ENCODE peak calls at places on chromosomes 3 and 15, in ten cellular contexts. A, H, W, U, C, T, D, L, V and G are unnamed samples.

GRCh38 chr3:12155833-12156232 is 2.9 kb downstream of the TIMP4 start:
- DNase-seq in W (no peak), L (no peak), U (no peak), T (no peak), A (peak), H (peak), V (no peak), C (peak), D (no peak), G (no peak)

GRCh38 chr15:74535388-74536084 is 5.5 kb upstream of the ARID3B start:
- DNase-seq in V (no peak), L (no peak), C (peak), A (no peak), D (no peak), U (no peak), H (no peak), W (no peak), T (no peak), G (no peak)

GRCh38 chr15:83219026-83219425 is 11.4 kb upstream of the HDGFL3 start:
- DNase-seq in U (no peak), V (no peak), C (no peak), H (peak), T (no peak), W (no peak), A (no peak), D (no peak), L (no peak), G (no peak)

GRCh38 chr3:30847589-30847988 is 46.9 kb downstream of the GADL1 start:
- DNase-seq in V (no peak), U (no peak), C (no peak), A (no peak), T (no peak), H (peak), W (no peak), L (no peak), D (no peak), G (no peak)

GRCh38 chr3:57059416-57059815 is 1.0 kb upstream of the SPATA12 start:
- DNase-seq in U (no peak), C (no peak), H (no peak), D (no peak), L (no peak), T (no peak), V (no peak), A (no peak), W (no peak), G (no peak)

GRCh38 chr3:36957862-36958686 is 13.2 kb upstream of the TRANK1 start:
- DNase-seq in C (peak), V (no peak), D (no peak), H (peak), W (no peak), T (no peak), L (no peak), U (no peak), A (no peak), G (no peak)

GRCh38 chr15:74307827-74308642 is 59.4 kb downstream of the CYP11A1 start:
- DNase-seq in L (peak), T (peak), H (peak), A (peak), V (peak), U (peak), D (no peak), C (no peak), W (peak), G (peak)

GRCh38 chr3:128337305-128337704 is 129.4 kb downstream of the DNAJB8 start:
- DNase-seq in H (no peak), V (peak), L (no peak), T (no peak), A (no peak), D (no peak), W (no peak), U (no peak), C (no peak), G (no peak)

GRCh38 chr3:187012609-187013051 is 82.3 kb downstream of the ST6GAL1 start:
- DNase-seq in T (peak), A (no peak), H (no peak), D (no peak), U (peak), L (no peak), W (no peak), V (peak), C (no peak), G (no peak)

GRCh38 chr15:90637693-90638092 is 79.5 kb upstream of the BLM start:
- DNase-seq in T (no peak), U (no peak), H (no peak), V (peak), L (no peak), D (no peak), A (no peak), W (peak), C (no peak), G (no peak)

GRCh38 chr3:49030331-49030730 is 1.1 kb upstream of the IMPDH2 start:
- DNase-seq in W (no peak), D (no peak), L (no peak), H (no peak), U (no peak), C (no peak), T (no peak), V (no peak), A (no peak), G (no peak)

GRCh38 chr3:49029563-49029884 is 326 bp upstream of the IMPDH2 start:
- DNase-seq in H (no peak), T (no peak), V (no peak), C (no peak), L (no peak), A (no peak), D (no peak), W (no peak), U (no peak), G (no peak)

GRCh38 chr3:49028298-49028672 is 913 bp downstream of the IMPDH2 start:
- DNase-seq in W (no peak), A (no peak), T (no peak), H (no peak), V (no peak), D (no peak), U (no peak), L (no peak), C (no peak), G (no peak)

GRCh38 chr3:49027634-49028033 is 1.6 kb downstream of the IMPDH2 start:
- DNase-seq in U (no peak), T (no peak), D (no peak), W (no peak), C (no peak), H (no peak), V (no peak), L (no peak), A (no peak), G (no peak)

GRCh38 chr3:49028673-49029562 is at the start of gene IMPDH2:
- DNase-seq in L (peak), T (peak), D (peak), H (peak), C (peak), V (peak), A (peak), W (peak), U (peak), G (peak)
- TF ChIP-seq CTCF in L (no peak), T (no peak), D (no peak), H (no peak), C (no peak), V (no peak), A (no peak), W (no peak), U (no peak), G (peak)

GRCh38 chr3:54085936-54086335 is 36.4 kb upstream of the CACNA2D3 start:
- DNase-seq in D (no peak), U (no peak), W (no peak), L (no peak), V (no peak), H (no peak), C (no peak), A (no peak), T (no peak), G (no peak)

GRCh38 chr3:54083901-54084300 is 38.5 kb upstream of the CACNA2D3 start:
- DNase-seq in A (no peak), T (no peak), D (no peak), H (no peak), U (no peak), C (no peak), V (no peak), L (no peak), W (no peak), G (no peak)

GRCh38 chr3:54086639-54087405 is 35.5 kb upstream of the CACNA2D3 start:
- DNase-seq in H (no peak), A (no peak), W (peak), T (no peak), D (no peak), U (no peak), C (no peak), L (no peak), V (no peak), G (no peak)

GRCh38 chr3:54087581-54088410 is 34.6 kb upstream of the CACNA2D3 start:
- DNase-seq in A (no peak), U (no peak), L (no peak), H (no peak), T (peak), C (no peak), D (no peak), V (no peak), W (peak), G (no peak)
- TF ChIP-seq CTCF in A (no peak), U (no peak), L (no peak), H (no peak), T (no peak), C (no peak), D (no peak), V (no peak), W (no peak), G (no peak)

GRCh38 chr3:48685293-48685602 is 467 bp downstream of the NCKIPSD start:
- DNase-seq in H (no peak), V (no peak), W (no peak), T (no peak), U (no peak), L (no peak), D (no peak), C (no peak), A (no peak), G (no peak)
- TF ChIP-seq CTCF in H (peak), V (no peak), W (no peak), T (no peak), U (no peak), L (no peak), D (no peak), C (no peak), A (no peak), G (no peak)

GRCh38 chr3:99620077-99620476 is 18.3 kb upstream of the COL8A1 start:
- DNase-seq in W (no peak), U (no peak), V (no peak), C (no peak), A (no peak), D (no peak), H (no peak), L (no peak), T (no peak), G (no peak)
- TF ChIP-seq CTCF in W (no peak), U (no peak), V (no peak), C (no peak), A (no peak), D (no peak), H (peak), L (no peak), T (no peak), G (no peak)

GRCh38 chr3:197750396-197750831 is 731 bp downstream of the FYTTD1 start:
- DNase-seq in H (peak), V (peak), A (peak), D (peak), W (peak), C (peak), L (peak), T (peak), U (peak), G (peak)

GRCh38 chr3:197756704-197757103 is 7.0 kb downstream of the FYTTD1 start:
- DNase-seq in C (no peak), V (no peak), H (no peak), W (no peak), U (no peak), A (no peak), D (no peak), T (no peak), L (no peak), G (no peak)

GRCh38 chr3:197752107-197752506 is 2.4 kb downstream of the FYTTD1 start:
- DNase-seq in H (no peak), L (no peak), W (no peak), D (no peak), C (no peak), U (no peak), V (no peak), T (no peak), A (no peak), G (no peak)

GRCh38 chr3:197750863-197751737 is 1.4 kb downstream of the FYTTD1 start:
- DNase-seq in H (peak), C (peak), T (peak), A (peak), L (peak), D (no peak), V (peak), U (peak), W (peak), G (peak)

GRCh38 chr3:197753263-197753662 is 3.6 kb downstream of the FYTTD1 start:
- DNase-seq in V (no peak), L (no peak), T (no peak), C (no peak), H (no peak), D (no peak), U (no peak), W (no peak), A (no peak), G (no peak)
- TF ChIP-seq CTCF in V (no peak), L (peak), T (no peak), C (no peak), H (peak), D (no peak), U (no peak), W (no peak), A (no peak), G (no peak)